ENCODE peak calls at places on chromosome 19, in eight cellular contexts. One of them, this sample, is unnamed.

GRCh38 chr19:29603308-29603707 is 2.8 kb upstream of the POP4 start:
- DNase-seq in neural progenitor cell: no peak
- DNase-seq in stimulated activated naive CD8-positive, alpha-beta T cell treated with anti-CD3 and anti-CD28 coated beads, Interleukin-15, Interleukin-2, amounts not matched to agents 100 U/mL and 50 U/mL, for 24 hours: no peak
- DNase-seq in activated T-cell treated with anti-CD3 and anti-CD28 coated beads for 24 hours: no peak
- DNase-seq in WTC11: no peak
- DNase-seq in nephron progenitor cell: no peak
- DNase-seq in BJ: no peak
- DNase-seq in NCI-H1048: no peak
- DNase-seq in this sample: peak; percentile 46

GRCh38 chr19:33430674-33431277 is 57.3 kb downstream of the CEBPG start:
- DNase-seq in neural progenitor cell: peak; percentile 83
- DNase-seq in BJ: no peak
- DNase-seq in stimulated activated naive CD8-positive, alpha-beta T cell treated with anti-CD3 and anti-CD28 coated beads, Interleukin-15, Interleukin-2, amounts not matched to agents 100 U/mL and 50 U/mL, for 24 hours: peak; percentile 71
- DNase-seq in nephron progenitor cell: peak; percentile 84
- DNase-seq in WTC11: peak; percentile 81
- DNase-seq in NCI-H1048: peak; percentile 11
- DNase-seq in activated T-cell treated with anti-CD3 and anti-CD28 coated beads for 24 hours: peak; percentile 42
- DNase-seq in this sample: peak; percentile 66

GRCh38 chr19:5563941-5564612 is 3.7 kb downstream of the TINCR start:
- DNase-seq in neural progenitor cell: no peak
- DNase-seq in NCI-H1048: no peak
- DNase-seq in activated T-cell treated with anti-CD3 and anti-CD28 coated beads for 24 hours: no peak
- DNase-seq in stimulated activated naive CD8-positive, alpha-beta T cell treated with anti-CD3 and anti-CD28 coated beads, Interleukin-15, Interleukin-2, amounts not matched to agents 100 U/mL and 50 U/mL, for 24 hours: no peak
- DNase-seq in WTC11: no peak
- DNase-seq in BJ: peak; percentile 23
- DNase-seq in nephron progenitor cell: no peak
- DNase-seq in this sample: peak; percentile 77

GRCh38 chr19:50889638-50890037 is 16.4 kb downstream of the KLK2 start:
- DNase-seq in BJ: no peak
- DNase-seq in neural progenitor cell: no peak
- DNase-seq in nephron progenitor cell: no peak
- DNase-seq in activated T-cell treated with anti-CD3 and anti-CD28 coated beads for 24 hours: no peak
- DNase-seq in NCI-H1048: no peak
- DNase-seq in WTC11: no peak
- DNase-seq in stimulated activated naive CD8-positive, alpha-beta T cell treated with anti-CD3 and anti-CD28 coated beads, Interleukin-15, Interleukin-2, amounts not matched to agents 100 U/mL and 50 U/mL, for 24 hours: no peak
- DNase-seq in this sample: no peak

GRCh38 chr19:512548-513365 is 5.5 kb downstream of the TPGS1 start:
- DNase-seq in NCI-H1048: no peak
- DNase-seq in neural progenitor cell: no peak
- DNase-seq in WTC11: peak; percentile 39
- DNase-seq in activated T-cell treated with anti-CD3 and anti-CD28 coated beads for 24 hours: no peak
- DNase-seq in BJ: no peak
- DNase-seq in nephron progenitor cell: peak; percentile 63
- DNase-seq in stimulated activated naive CD8-positive, alpha-beta T cell treated with anti-CD3 and anti-CD28 coated beads, Interleukin-15, Interleukin-2, amounts not matched to agents 100 U/mL and 50 U/mL, for 24 hours: no peak
- DNase-seq in this sample: no peak

GRCh38 chr19:51688665-51689571 is 4.2 kb upstream of the SPACA6 start:
- DNase-seq in NCI-H1048: peak; percentile 54
- DNase-seq in activated T-cell treated with anti-CD3 and anti-CD28 coated beads for 24 hours: no peak
- DNase-seq in nephron progenitor cell: peak; percentile 77
- DNase-seq in BJ: peak; percentile 82
- DNase-seq in neural progenitor cell: peak; percentile 91
- DNase-seq in stimulated activated naive CD8-positive, alpha-beta T cell treated with anti-CD3 and anti-CD28 coated beads, Interleukin-15, Interleukin-2, amounts not matched to agents 100 U/mL and 50 U/mL, for 24 hours: peak; percentile 34
- DNase-seq in WTC11: peak; percentile 81
- DNase-seq in this sample: peak; percentile 97

GRCh38 chr19:11421607-11422098 is 2.5 kb upstream of the RGL3 start:
- DNase-seq in WTC11: peak; percentile 95
- DNase-seq in neural progenitor cell: peak; percentile 61
- DNase-seq in stimulated activated naive CD8-positive, alpha-beta T cell treated with anti-CD3 and anti-CD28 coated beads, Interleukin-15, Interleukin-2, amounts not matched to agents 100 U/mL and 50 U/mL, for 24 hours: peak; percentile 69
- DNase-seq in BJ: no peak
- DNase-seq in activated T-cell treated with anti-CD3 and anti-CD28 coated beads for 24 hours: peak; percentile 26
- DNase-seq in nephron progenitor cell: peak; percentile 75
- DNase-seq in NCI-H1048: no peak
- DNase-seq in this sample: peak; percentile 83

GRCh38 chr19:34319230-34319585 is 45.8 kb upstream of the GPI start:
- DNase-seq in activated T-cell treated with anti-CD3 and anti-CD28 coated beads for 24 hours: no peak
- DNase-seq in BJ: no peak
- DNase-seq in stimulated activated naive CD8-positive, alpha-beta T cell treated with anti-CD3 and anti-CD28 coated beads, Interleukin-15, Interleukin-2, amounts not matched to agents 100 U/mL and 50 U/mL, for 24 hours: no peak
- DNase-seq in nephron progenitor cell: no peak
- DNase-seq in neural progenitor cell: no peak
- DNase-seq in NCI-H1048: no peak
- DNase-seq in WTC11: no peak
- DNase-seq in this sample: no peak

GRCh38 chr19:18633321-18633720 is 3.5 kb upstream of the KLHL26 start:
- DNase-seq in stimulated activated naive CD8-positive, alpha-beta T cell treated with anti-CD3 and anti-CD28 coated beads, Interleukin-15, Interleukin-2, amounts not matched to agents 100 U/mL and 50 U/mL, for 24 hours: no peak
- DNase-seq in BJ: no peak
- DNase-seq in WTC11: no peak
- DNase-seq in NCI-H1048: no peak
- DNase-seq in neural progenitor cell: no peak
- DNase-seq in nephron progenitor cell: no peak
- DNase-seq in activated T-cell treated with anti-CD3 and anti-CD28 coated beads for 24 hours: no peak
- DNase-seq in this sample: no peak

GRCh38 chr19:39845621-39846175 is 481 bp downstream of the FBL start:
- DNase-seq in BJ: no peak
- DNase-seq in nephron progenitor cell: peak; percentile 31
- DNase-seq in neural progenitor cell: peak; percentile 61
- DNase-seq in activated T-cell treated with anti-CD3 and anti-CD28 coated beads for 24 hours: no peak
- DNase-seq in WTC11: no peak
- DNase-seq in NCI-H1048: no peak
- DNase-seq in stimulated activated naive CD8-positive, alpha-beta T cell treated with anti-CD3 and anti-CD28 coated beads, Interleukin-15, Interleukin-2, amounts not matched to agents 100 U/mL and 50 U/mL, for 24 hours: peak; percentile 32
- DNase-seq in this sample: peak; percentile 60

GRCh38 chr19:7679017-7679720 is 1.5 kb upstream of the TRAPPC5 start:
- DNase-seq in activated T-cell treated with anti-CD3 and anti-CD28 coated beads for 24 hours: peak; percentile 57
- DNase-seq in NCI-H1048: no peak
- DNase-seq in WTC11: no peak
- DNase-seq in BJ: no peak
- DNase-seq in stimulated activated naive CD8-positive, alpha-beta T cell treated with anti-CD3 and anti-CD28 coated beads, Interleukin-15, Interleukin-2, amounts not matched to agents 100 U/mL and 50 U/mL, for 24 hours: peak; percentile 64
- DNase-seq in nephron progenitor cell: no peak
- DNase-seq in neural progenitor cell: no peak
- DNase-seq in this sample: no peak

GRCh38 chr19:39727070-39727800 is 10.6 kb downstream of the CLC start:
- DNase-seq in NCI-H1048: no peak
- DNase-seq in stimulated activated naive CD8-positive, alpha-beta T cell treated with anti-CD3 and anti-CD28 coated beads, Interleukin-15, Interleukin-2, amounts not matched to agents 100 U/mL and 50 U/mL, for 24 hours: no peak
- DNase-seq in neural progenitor cell: no peak
- DNase-seq in WTC11: no peak
- DNase-seq in nephron progenitor cell: no peak
- DNase-seq in BJ: no peak
- DNase-seq in activated T-cell treated with anti-CD3 and anti-CD28 coated beads for 24 hours: no peak
- DNase-seq in this sample: no peak

GRCh38 chr19:24159707-24160106 is 72.7 kb downstream of the ZNF254 start:
- DNase-seq in NCI-H1048: no peak
- DNase-seq in WTC11: no peak
- DNase-seq in stimulated activated naive CD8-positive, alpha-beta T cell treated with anti-CD3 and anti-CD28 coated beads, Interleukin-15, Interleukin-2, amounts not matched to agents 100 U/mL and 50 U/mL, for 24 hours: no peak
- DNase-seq in nephron progenitor cell: no peak
- DNase-seq in neural progenitor cell: no peak
- DNase-seq in activated T-cell treated with anti-CD3 and anti-CD28 coated beads for 24 hours: no peak
- DNase-seq in BJ: no peak
- DNase-seq in this sample: peak; percentile 45

GRCh38 chr19:41688687-41689086 is 617 bp upstream of the CEACAM7 start:
- DNase-seq in WTC11: no peak
- DNase-seq in neural progenitor cell: no peak
- DNase-seq in stimulated activated naive CD8-positive, alpha-beta T cell treated with anti-CD3 and anti-CD28 coated beads, Interleukin-15, Interleukin-2, amounts not matched to agents 100 U/mL and 50 U/mL, for 24 hours: no peak
- DNase-seq in nephron progenitor cell: no peak
- DNase-seq in activated T-cell treated with anti-CD3 and anti-CD28 coated beads for 24 hours: no peak
- DNase-seq in BJ: no peak
- DNase-seq in NCI-H1048: no peak
- DNase-seq in this sample: no peak

GRCh38 chr19:11296264-11296663 is 304 bp downstream of the TSPAN16 start:
- DNase-seq in nephron progenitor cell: no peak
- DNase-seq in stimulated activated naive CD8-positive, alpha-beta T cell treated with anti-CD3 and anti-CD28 coated beads, Interleukin-15, Interleukin-2, amounts not matched to agents 100 U/mL and 50 U/mL, for 24 hours: no peak
- DNase-seq in NCI-H1048: no peak
- DNase-seq in activated T-cell treated with anti-CD3 and anti-CD28 coated beads for 24 hours: no peak
- DNase-seq in BJ: no peak
- DNase-seq in neural progenitor cell: no peak
- DNase-seq in WTC11: no peak
- DNase-seq in this sample: no peak

This sample was measured in mesendoderm.